ENCODE peak calls at places on chromosome 12, in six cellular contexts. L is KBM-7; Z is GM23248; Y is activated CD8-positive, alpha-beta memory T cell treated with anti-CD3 and anti-CD28 coated beads for 4 hours; Q is activated T-cell treated with anti-CD3 and anti-CD28 coated beads for 1 hour; K is stimulated activated CD4-positive, alpha-beta T cell treated with anti-CD3 and anti-CD28 coated beads, Interleukin-2, amount 100 ng/mL, for 4 hours. J is an unnamed sample.

GRCh38 chr12:125055591-125055990 is 9.6 kb upstream of the AACS start:
- DNase-seq in L (no peak), Z (no peak), Y (no peak), Q (no peak), K (no peak), J (no peak)

GRCh38 chr12:19095869-19096480 is 33.6 kb upstream of the PLEKHA5 start:
- DNase-seq in L (no peak), Z (peak; percentile 75), Y (no peak), Q (no peak), K (no peak), J (no peak)

GRCh38 chr12:49012739-49013138 is 5.8 kb downstream of the PRKAG1 start:
- DNase-seq in L (no peak), Z (no peak), Y (no peak), Q (no peak), K (no peak), J (no peak)

GRCh38 chr12:51631591-51631990 is 40.6 kb downstream of the SCN8A start:
- DNase-seq in L (no peak), Z (peak; percentile 88), Y (no peak), Q (no peak), K (no peak), J (no peak)

GRCh38 chr12:104412681-104413080 is 44.1 kb upstream of the CHST11 start:
- DNase-seq in L (no peak), Z (no peak), Y (no peak), Q (no peak), K (no peak), J (no peak)

GRCh38 chr12:108772896-108773797 is 41.8 kb upstream of the CORO1C start:
- DNase-seq in L (no peak), Z (no peak), Y (no peak), Q (no peak), K (no peak), J (no peak)

GRCh38 chr12:662541-663292 is 528 bp downstream of the NINJ2 start:
- DNase-seq in L (peak; percentile 81), Z (peak; percentile 43), Y (no peak), Q (no peak), K (no peak), J (no peak)

GRCh38 chr12:29241821-29242591 is 92.9 kb downstream of the FAR2 start:
- DNase-seq in L (peak; percentile 86), Z (peak; percentile 93), Y (no peak), Q (no peak), K (no peak), J (no peak)

GRCh38 chr12:93167841-93168492 is 209.8 kb upstream of the NUDT4 start:
- DNase-seq in L (peak; percentile 55), Z (peak; percentile 38), Y (no peak), Q (no peak), K (peak; percentile 5), J (no peak)

GRCh38 chr12:43758247-43758727 is 303 bp downstream of the PUS7L start:
- DNase-seq in L (no peak), Z (peak; percentile 71), Y (peak; percentile 5), Q (no peak), K (no peak), J (no peak)

GRCh38 chr12:52354197-52354596 is 13.1 kb downstream of the KRT85 start:
- DNase-seq in L (no peak), Z (no peak), Y (no peak), Q (no peak), K (no peak), J (no peak)

GRCh38 chr12:48556631-48557030 is 13.2 kb downstream of the LALBA start:
- DNase-seq in L (no peak), Z (no peak), Y (no peak), Q (no peak), K (no peak), J (no peak)

GRCh38 chr12:117816-118345 is 51.3 kb downstream of the IQSEC3 start:
- DNase-seq in L (no peak), Z (no peak), Y (no peak), Q (no peak), K (no peak), J (no peak)

GRCh38 chr12:90084018-90084417 is 375.4 kb upstream of the ATP2B1 start:
- DNase-seq in L (no peak), Z (no peak), Y (no peak), Q (no peak), K (no peak), J (no peak)

GRCh38 chr12:34290191-34290995 is 268.1 kb downstream of the ALG10 start:
- DNase-seq in L (no peak), Z (no peak), Y (no peak), Q (no peak), K (no peak), J (no peak)

GRCh38 chr12:102917026-102917787 is at the start of gene PAH:
- DNase-seq in L (no peak), Z (no peak), Y (peak; percentile 1), Q (peak; percentile 1), K (no peak), J (no peak)

GRCh38 chr12:125065021-125065752 is at the start of gene AACS:
- DNase-seq in L (peak; percentile 73), Z (peak; percentile 88), Y (peak; percentile 44), Q (peak; percentile 72), K (peak; percentile 63), J (peak; percentile 36)

GRCh38 chr12:25694072-25694471 is 141.0 kb upstream of the LMNTD1 start:
- DNase-seq in L (no peak), Z (peak; percentile 95), Y (no peak), Q (no peak), K (no peak), J (peak; percentile 25)

GRCh38 chr12:21666722-21667121 is 9.1 kb upstream of the LDHB start:
- DNase-seq in L (no peak), Z (no peak), Y (no peak), Q (no peak), K (no peak), J (no peak)

GRCh38 chr12:120234643-120235368 is 30.7 kb downstream of the PXN start:
- DNase-seq in L (peak; percentile 60), Z (peak; percentile 99), Y (no peak), Q (no peak), K (no peak), J (peak; percentile 57)

GRCh38 chr12:86543716-86544115 is 287.5 kb upstream of the MGAT4C start:
- DNase-seq in L (no peak), Z (no peak), Y (no peak), Q (no peak), K (no peak), J (no peak)

GRCh38 chr12:123998344-123998941 is 25.4 kb downstream of the ZNF664 start:
- DNase-seq in L (no peak), Z (no peak), Y (no peak), Q (no peak), K (no peak), J (no peak)

J was measured in omental fat pad.